ENCODE peak calls at places on chromosome 13, in eight cellular contexts. M is breast epithelium, L is brain microvascular endothelial cell, Q is fibroblast of lung, D is astrocyte, K is pancreas, E is endothelial cell, I is WTC11. G is an unnamed sample.

GRCh38 chr13:99847318-99847750 is 124.2 kb downstream of the ZIC5 start:
- DNase-seq in M (no peak), L (no peak), Q (no peak), D (no peak), K (no peak), E (no peak), I (no peak), G (no peak)

GRCh38 chr13:42239644-42240043 is 32.3 kb upstream of the AKAP11 start:
- DNase-seq in M (no peak), L (no peak), Q (peak; percentile 29), D (peak; percentile 12), K (no peak), E (no peak), I (no peak), G (no peak)

GRCh38 chr13:40589285-40590109 is 76.9 kb downstream of the FOXO1 start:
- DNase-seq in M (no peak), L (peak; percentile 76), Q (peak; percentile 77), D (peak; percentile 70), K (no peak), E (peak; percentile 51), I (no peak), G (no peak)

GRCh38 chr13:109868583-109869311 is 82.4 kb upstream of the IRS2 start:
- DNase-seq in M (no peak), L (no peak), Q (no peak), D (no peak), K (no peak), E (no peak), I (no peak), G (no peak)

GRCh38 chr13:49840266-49840665 is 47.8 kb upstream of the KPNA3 start:
- DNase-seq in M (no peak), L (no peak), Q (no peak), D (no peak), K (no peak), E (no peak), I (no peak), G (no peak)

GRCh38 chr13:50550151-50550550 is 293.3 kb downstream of the DLEU7 start:
- DNase-seq in M (no peak), L (no peak), Q (no peak), D (no peak), K (no peak), E (no peak), I (no peak), G (no peak)

GRCh38 chr13:54687173-54687572 is 1658.6 kb downstream of the OLFM4 start:
- DNase-seq in M (no peak), L (no peak), Q (no peak), D (no peak), K (no peak), E (no peak), I (no peak), G (no peak)

GRCh38 chr13:45872574-45872973 is 21.0 kb upstream of the SIAH3 start:
- DNase-seq in M (no peak), L (no peak), Q (no peak), D (no peak), K (no peak), E (no peak), I (no peak), G (no peak)

GRCh38 chr13:110424596-110425443 is 117.7 kb downstream of the COL4A2 start:
- DNase-seq in M (no peak), L (no peak), Q (no peak), D (no peak), K (no peak), E (no peak), I (no peak), G (no peak)

GRCh38 chr13:47628666-47629065 is 372.4 kb downstream of the SUCLA2 start:
- DNase-seq in M (no peak), L (peak; percentile 74), Q (peak; percentile 85), D (peak; percentile 80), K (no peak), E (no peak), I (no peak), G (no peak)

GRCh38 chr13:61954092-61954491 is 538.4 kb upstream of the PCDH20 start:
- DNase-seq in M (no peak), L (no peak), Q (peak; percentile 5), D (no peak), K (no peak), E (no peak), I (no peak), G (no peak)

GRCh38 chr13:20388184-20388583 is 137.5 kb downstream of the CRYL1 start:
- DNase-seq in M (no peak), L (no peak), Q (no peak), D (no peak), K (no peak), E (no peak), I (no peak), G (no peak)

GRCh38 chr13:23180711-23181110 is at the start of gene SGCG:
- DNase-seq in M (no peak), L (no peak), Q (no peak), D (no peak), K (no peak), E (no peak), I (no peak), G (no peak)

DNA sequence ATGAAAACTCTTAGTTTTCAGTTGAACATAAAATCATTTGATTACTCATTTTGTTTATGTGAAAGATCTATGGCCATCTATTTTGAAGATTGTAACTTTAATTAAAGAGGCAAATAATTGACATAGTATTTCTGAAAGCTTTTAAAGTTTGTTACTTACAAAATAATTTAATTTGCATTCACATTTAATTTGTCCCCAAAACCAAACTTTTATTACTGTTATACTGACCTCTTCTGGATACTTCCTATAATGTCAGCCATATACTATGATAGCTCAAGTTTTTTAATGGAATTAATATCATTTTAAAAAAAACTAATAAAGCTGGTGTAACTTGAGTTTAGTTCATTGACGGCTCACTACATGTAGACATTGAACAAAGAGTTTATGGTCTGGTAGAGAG is 4.9 kb upstream of the SGCG start:
- DNase-seq in M (no peak), L (no peak), Q (no peak), D (no peak), K (no peak), E (no peak), I (no peak), G (no peak)
- TF ChIP-seq CTCF in M (no peak), L (peak; percentile 17), Q (no peak), D (peak; percentile 28), K (no peak), E (peak; percentile 53), I (peak; percentile 27), G (no peak)

GRCh38 chr13:75759531-75759930 is 123.4 kb downstream of the LMO7 start:
- DNase-seq in M (no peak), L (no peak), Q (no peak), D (no peak), K (no peak), E (no peak), I (no peak), G (no peak)

GRCh38 chr13:75761373-75761772 is 125.2 kb downstream of the LMO7 start:
- DNase-seq in M (no peak), L (no peak), Q (no peak), D (no peak), K (no peak), E (no peak), I (no peak), G (no peak)

GRCh38 chr13:75762066-75762937 is 126.2 kb downstream of the LMO7 start:
- DNase-seq in M (no peak), L (no peak), Q (no peak), D (no peak), K (no peak), E (no peak), I (no peak), G (no peak)

GRCh38 chr13:75762967-75763366 is 126.8 kb downstream of the LMO7 start:
- DNase-seq in M (no peak), L (no peak), Q (no peak), D (no peak), K (no peak), E (no peak), I (no peak), G (no peak)

GRCh38 chr13:75760182-75760981 is 124.3 kb downstream of the LMO7 start:
- DNase-seq in M (no peak), L (no peak), Q (peak; percentile 26), D (peak; percentile 26), K (peak; percentile 68), E (no peak), I (no peak), G (peak; percentile 33)
- TF ChIP-seq CTCF in M (no peak), L (peak; percentile 12), Q (no peak), D (no peak), K (no peak), E (no peak), I (no peak), G (no peak)

GRCh38 chr13:75363371-75363770 is 118.6 kb downstream of the TBC1D4 start:
- DNase-seq in M (no peak), L (no peak), Q (no peak), D (no peak), K (no peak), E (no peak), I (no peak), G (no peak)

GRCh38 chr13:75366380-75367280 is 115.3 kb downstream of the TBC1D4 start:
- DNase-seq in M (no peak), L (no peak), Q (no peak), D (no peak), K (no peak), E (no peak), I (no peak), G (no peak)

GRCh38 chr13:75368167-75368566 is 113.8 kb downstream of the TBC1D4 start:
- DNase-seq in M (no peak), L (peak; percentile 88), Q (peak; percentile 96), D (peak; percentile 96), K (no peak), E (no peak), I (no peak), G (no peak)

GRCh38 chr13:75364131-75364713 is 117.7 kb downstream of the TBC1D4 start:
- DNase-seq in M (no peak), L (peak; percentile 29), Q (no peak), D (no peak), K (no peak), E (no peak), I (no peak), G (no peak)

GRCh38 chr13:75365724-75366173 is 116.2 kb downstream of the TBC1D4 start:
- DNase-seq in M (no peak), L (peak; percentile 87), Q (peak; percentile 96), D (peak; percentile 94), K (no peak), E (no peak), I (no peak), G (no peak)
- TF ChIP-seq CTCF in M (no peak), L (peak; percentile 52), Q (no peak), D (peak; percentile 35), K (no peak), E (no peak), I (no peak), G (no peak)

DNA sequence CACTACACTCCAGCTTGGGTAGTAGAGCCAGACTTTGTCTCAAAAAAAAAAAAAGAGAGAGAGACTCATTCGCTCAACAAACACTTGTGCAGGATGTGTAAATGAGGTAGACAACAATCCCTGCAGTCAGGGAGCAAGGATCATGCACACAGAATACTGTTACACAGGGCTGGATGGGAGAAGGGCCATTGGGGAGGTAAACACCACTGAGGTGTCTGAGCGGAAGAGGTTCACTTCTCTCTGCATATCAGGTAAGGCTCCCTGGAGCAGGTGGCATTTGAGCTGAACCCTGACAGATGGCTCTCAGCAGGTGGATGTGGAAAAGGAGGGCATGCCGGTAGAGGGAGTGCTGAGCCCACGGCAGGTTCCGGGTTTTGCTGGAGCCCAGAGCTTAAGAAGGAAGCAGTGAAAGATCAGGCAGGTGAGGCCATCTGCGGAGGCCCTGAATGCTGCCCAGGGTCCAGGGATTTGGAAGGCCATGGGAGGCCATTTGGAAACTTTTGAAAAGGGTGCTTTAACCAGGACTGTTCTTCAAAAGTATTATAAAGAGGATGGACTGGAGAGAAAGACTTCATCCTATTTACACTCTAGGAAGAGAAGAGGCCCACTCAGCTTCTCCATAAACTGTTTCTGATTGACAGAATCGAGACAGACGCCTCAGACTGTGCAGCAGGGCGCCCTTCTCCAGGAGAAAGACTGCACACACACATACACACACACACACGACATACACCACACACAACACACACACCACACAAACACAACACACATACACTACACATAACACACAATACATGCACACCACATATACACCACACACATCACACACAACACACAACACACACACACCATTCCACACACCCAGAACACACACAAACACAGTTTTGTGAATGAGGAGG is 199.4 kb downstream of the USP12 start:
- DNase-seq in M (no peak), L (no peak), Q (no peak), D (peak; percentile 6), K (peak; percentile 63), E (peak; percentile 32), I (peak; percentile 61), G (peak; percentile 62)
- TF ChIP-seq CTCF in M (no peak), L (peak; percentile 73), Q (no peak), D (peak; percentile 14), K (peak; percentile 11), E (no peak), I (peak; percentile 15), G (peak; percentile 30)

G was measured in Calu3.